ENCODE peak calls at places on chromosome 20, in nine cellular contexts. B is central memory CD4-positive, alpha-beta T cell; P is heart right ventricle; E is GM23248; J is memory B cell; G is pulmonary artery endothelial cell; I is dorsolateral prefrontal cortex; A is adipocyte; K is psoas muscle. N is an unnamed sample.

GRCh38 chr20:58482416-58482815 is 32.8 kb downstream of the APCDD1L start:
- DNase-seq in K (no peak), A (no peak), G (no peak), I (no peak), J (no peak), P (no peak), B (no peak), E (peak), N (no peak)

GRCh38 chr20:64239449-64240242 is 15.9 kb upstream of the PCMTD2 start:
- DNase-seq in G (no peak), P (no peak), A (no peak), J (no peak), B (no peak), K (peak), I (no peak), E (no peak), N (no peak)

GRCh38 chr20:62838511-62838910 is 21.7 kb downstream of the COL9A3 start:
- DNase-seq in J (peak), I (no peak), K (no peak), E (no peak), A (no peak), P (no peak), B (no peak), G (no peak), N (no peak)

GRCh38 chr20:51700809-51701285 is 67.3 kb downstream of the ATP9A start:
- DNase-seq in J (no peak), B (no peak), G (no peak), I (no peak), K (no peak), E (peak), A (peak), P (no peak), N (peak)

GRCh38 chr20:49279677-49280462 is 2.0 kb upstream of the ZNFX1 start:
- DNase-seq in A (no peak), E (peak), K (no peak), J (no peak), G (no peak), B (no peak), I (no peak), P (no peak), N (no peak)

GRCh38 chr20:24622856-24623255 is 153.4 kb downstream of the SYNDIG1 start:
- DNase-seq in J (no peak), K (no peak), I (no peak), A (peak), B (no peak), G (no peak), P (no peak), E (no peak), N (no peak)

GRCh38 chr20:48760403-48760889 is 67.4 kb downstream of the PREX1 start:
- DNase-seq in B (peak), J (peak), A (no peak), E (peak), P (no peak), G (peak), I (no peak), K (no peak), N (peak)

GRCh38 chr20:64153410-64153809 is 10.8 kb upstream of the MYT1 start:
- DNase-seq in I (no peak), G (no peak), J (no peak), P (no peak), A (no peak), B (no peak), E (no peak), K (no peak), N (no peak)

GRCh38 chr20:58693226-58694006 is 816 bp downstream of the NPEPL1 start:
- DNase-seq in K (no peak), I (peak), J (no peak), B (peak), A (no peak), E (peak), P (peak), G (no peak), N (no peak)

GRCh38 chr20:50339196-50339901 is 148.7 kb downstream of the CEBPB start:
- DNase-seq in B (no peak), I (no peak), G (no peak), J (no peak), K (no peak), P (no peak), E (peak), A (peak), N (no peak)

GRCh38 chr20:43985121-43985520 is 70.5 kb downstream of the TOX2 start:
- DNase-seq in I (no peak), G (no peak), P (no peak), K (no peak), B (no peak), A (no peak), E (no peak), J (no peak), N (no peak)

GRCh38 chr20:57383447-57384347 is 7.5 kb upstream of the RBM38 start:
- DNase-seq in I (peak), A (no peak), E (no peak), G (no peak), P (no peak), B (no peak), K (peak), J (no peak), N (no peak)

GRCh38 chr20:47926731-47927130 is 141.4 kb upstream of the SULF2 start:
- DNase-seq in E (no peak), A (no peak), J (no peak), G (no peak), B (no peak), I (no peak), K (no peak), P (no peak), N (no peak)

GRCh38 chr20:50108571-50109235 is 4.2 kb downstream of the UBE2V1 start:
- DNase-seq in G (no peak), I (no peak), K (no peak), P (no peak), B (no peak), E (peak), A (no peak), J (no peak), N (no peak)

GRCh38 chr20:63708301-63709148 is 686 bp downstream of the ZGPAT start:
- DNase-seq in P (no peak), B (no peak), E (peak), J (no peak), K (peak), I (no peak), A (peak), G (no peak), N (no peak)

GRCh38 chr20:29873946-29874345 is 1383.5 kb upstream of the DEFB115 start:
- DNase-seq in I (peak), E (peak), P (peak), A (peak), J (no peak), G (no peak), K (peak), B (no peak), N (peak)

GRCh38 chr20:58575776-58576589 is 60.8 kb upstream of the APCDD1L start:
- DNase-seq in G (no peak), B (no peak), K (no peak), P (no peak), A (no peak), I (no peak), J (no peak), E (no peak), N (no peak)

GRCh38 chr20:1934578-1935573 is 39.7 kb downstream of the SIRPA start:
- DNase-seq in P (peak), J (no peak), I (peak), B (no peak), A (peak), K (peak), G (no peak), E (peak), N (peak)

GRCh38 chr20:53937330-53937729 is 133.1 kb downstream of the BCAS1 start:
- DNase-seq in K (no peak), A (peak), P (no peak), G (no peak), I (no peak), J (no peak), E (no peak), B (no peak), N (no peak)

GRCh38 chr20:43508106-43508505 is 609 bp downstream of the L3MBTL1 start:
- DNase-seq in G (no peak), I (no peak), P (no peak), B (no peak), E (no peak), J (no peak), A (no peak), K (no peak), N (no peak)

GRCh38 chr20:57702091-57702490 is 7.7 kb downstream of the PMEPA1 start:
- DNase-seq in P (no peak), B (no peak), E (no peak), G (no peak), A (no peak), J (no peak), I (no peak), K (no peak), N (no peak)

GRCh38 chr20:9514461-9515210 is at the start of gene LAMP5:
- DNase-seq in G (no peak), E (peak), J (no peak), I (peak), K (no peak), A (peak), B (no peak), P (peak), N (no peak)

GRCh38 chr20:58407201-58407873 is 18.3 kb downstream of the VAPB start:
- DNase-seq in P (no peak), B (no peak), J (no peak), A (no peak), K (no peak), E (peak), I (no peak), G (no peak), N (no peak)

GRCh38 chr20:51902933-51903332 is 100.6 kb upstream of the SALL4 start:
- DNase-seq in P (no peak), A (no peak), B (no peak), I (no peak), J (no peak), E (no peak), K (no peak), G (no peak), N (no peak)

GRCh38 chr20:60749804-60750602 is 502.1 kb upstream of the CDH4 start:
- DNase-seq in I (peak), E (peak), A (no peak), B (no peak), K (no peak), P (no peak), J (no peak), G (no peak), N (no peak)

GRCh38 chr20:34310481-34311117 is 7.4 kb upstream of the AHCY start:
- DNase-seq in J (no peak), A (no peak), G (no peak), E (no peak), K (no peak), I (no peak), P (no peak), B (no peak), N (no peak)

GRCh38 chr20:44910690-44911262 is 916 bp downstream of the PABPC1L start:
- DNase-seq in P (no peak), A (no peak), K (no peak), G (no peak), E (peak), B (no peak), I (no peak), J (no peak), N (no peak)

GRCh38 chr20:33679758-33680485 is 5.7 kb upstream of the NECAB3 start:
- DNase-seq in J (peak), A (no peak), B (peak), E (no peak), I (no peak), K (no peak), P (no peak), G (no peak), N (no peak)

GRCh38 chr20:53643031-53643832 is 49.6 kb upstream of the ZNF217 start:
- DNase-seq in B (peak), G (peak), E (peak), P (no peak), A (peak), I (no peak), J (peak), K (no peak), N (peak)

GRCh38 chr20:36988494-36988966 is 37.0 kb upstream of the SAMHD1 start:
- DNase-seq in J (no peak), E (peak), A (peak), I (no peak), K (no peak), B (peak), G (peak), P (no peak), N (peak)

GRCh38 chr20:12762725-12763124 is 246.0 kb upstream of the SPTLC3 start:
- DNase-seq in A (no peak), J (no peak), G (no peak), I (peak), P (no peak), K (no peak), B (no peak), E (no peak), N (no peak)

GRCh38 chr20:47973519-47974233 is 188.4 kb upstream of the SULF2 start:
- DNase-seq in E (no peak), B (no peak), K (no peak), J (no peak), A (no peak), P (peak), I (no peak), G (no peak), N (no peak)

GRCh38 chr20:40489886-40490285 is 199.2 kb downstream of the MAFB start:
- DNase-seq in K (no peak), P (no peak), A (peak), J (no peak), B (no peak), I (no peak), E (peak), G (no peak), N (peak)

GRCh38 chr20:36741072-36741471 is 4.8 kb downstream of the NDRG3 start:
- DNase-seq in P (no peak), G (no peak), A (no peak), I (no peak), E (no peak), J (no peak), K (no peak), B (no peak), N (no peak)

GRCh38 chr20:61835791-61836350 is 229.8 kb downstream of the TAF4 start:
- DNase-seq in G (no peak), J (no peak), I (no peak), B (no peak), A (no peak), K (peak), P (no peak), E (no peak), N (no peak)

N was measured in HS-5.